ENCODE peak calls at places on chromosomes 5 and 9, in eight cellular contexts. X is pancreas, U is RWPE1, Y is Panc1, E is heart left ventricle, T is IMR-90, W is H9, L is AG09309. K is an unnamed sample.

GRCh38 chr5:96339862-96340261 is 93.2 kb downstream of the PCSK1 start:
- DNase-seq in X (no peak), U (no peak), Y (no peak), E (no peak), T (no peak), W (no peak), L (no peak), K (no peak)

GRCh38 chr5:120866997-120867396 is 402.9 kb downstream of the PRR16 start:
- DNase-seq in X (no peak), U (no peak), Y (no peak), E (no peak), T (no peak), W (peak; percentile 53), L (no peak), K (no peak)

GRCh38 chr5:61881821-61882220 is 424.2 kb upstream of the KIF2A start:
- DNase-seq in X (no peak), U (peak; percentile 27), Y (no peak), E (no peak), T (peak; percentile 3), W (no peak), L (peak; percentile 1), K (no peak)

GRCh38 chr9:132141364-132141947 is 20.4 kb upstream of the NTNG2 start:
- DNase-seq in X (peak; percentile 35), U (peak; percentile 50), Y (no peak), E (no peak), T (no peak), W (no peak), L (no peak), K (peak; percentile 31)

GRCh38 chr5:61970218-61970617 is 335.8 kb upstream of the KIF2A start:
- DNase-seq in X (no peak), U (no peak), Y (no peak), E (no peak), T (no peak), W (no peak), L (no peak), K (no peak)

GRCh38 chr9:18427691-18428090 is 46.3 kb upstream of the ADAMTSL1 start:
- DNase-seq in X (no peak), U (no peak), Y (no peak), E (no peak), T (no peak), W (no peak), L (no peak), K (no peak)

GRCh38 chr5:115190388-115190787 is 20.7 kb upstream of the TRIM36 start:
- DNase-seq in X (no peak), U (no peak), Y (no peak), E (no peak), T (no peak), W (no peak), L (no peak), K (no peak)

GRCh38 chr9:93149361-93149760 is 15.3 kb upstream of the NINJ1 start:
- DNase-seq in X (no peak), U (no peak), Y (no peak), E (no peak), T (peak; percentile 71), W (no peak), L (no peak), K (no peak)

GRCh38 chr9:122206118-122207046 is 22.4 kb downstream of the LHX6 start:
- DNase-seq in X (no peak), U (no peak), Y (no peak), E (no peak), T (peak; percentile 80), W (no peak), L (peak; percentile 64), K (no peak)

DNA sequence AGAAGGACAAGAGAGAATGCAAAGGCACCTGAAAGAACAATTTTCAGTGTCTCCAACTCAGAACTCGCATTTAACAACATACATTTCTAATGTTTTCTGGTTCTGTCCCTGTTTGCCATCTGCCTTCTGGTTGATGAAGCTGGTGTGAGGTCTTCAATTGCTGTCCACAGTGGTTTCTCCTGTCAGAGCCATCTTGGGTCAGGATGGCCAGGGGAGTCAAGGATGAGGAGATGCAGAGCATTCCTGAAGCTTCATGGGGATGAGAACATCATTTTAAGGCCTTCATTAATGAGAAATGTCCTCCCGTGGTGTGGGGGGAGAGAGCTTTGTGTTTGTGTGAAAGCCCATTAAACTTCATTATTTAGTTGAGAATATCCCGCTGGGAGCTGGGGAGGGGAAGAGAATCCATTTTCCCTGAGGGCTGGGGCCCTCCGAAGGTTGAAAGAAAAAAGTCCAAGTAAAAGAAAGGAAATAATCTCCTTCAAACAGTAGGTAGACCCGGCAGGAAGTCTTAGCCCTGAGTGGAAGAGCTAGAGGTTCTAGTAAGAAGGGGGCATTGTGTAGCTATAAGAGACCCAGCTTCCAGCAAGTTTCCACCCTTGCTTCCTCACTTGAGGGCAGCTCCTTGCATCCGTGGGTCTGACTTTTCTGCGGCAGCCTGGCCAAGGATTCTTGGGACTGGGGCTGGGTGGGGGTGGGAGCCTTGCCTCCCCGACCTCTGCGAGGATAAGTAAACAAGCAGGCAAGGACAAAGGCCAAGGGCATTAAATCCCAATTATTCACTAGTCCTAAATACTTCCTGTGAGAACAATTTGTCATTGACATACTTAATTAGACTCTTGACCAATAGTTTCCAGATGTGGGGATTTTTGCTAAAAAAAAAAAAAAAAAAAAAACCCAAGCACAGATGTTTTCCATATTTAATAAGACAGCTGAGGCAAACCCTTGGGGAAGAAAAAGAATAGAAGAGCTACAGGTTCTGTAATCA is 119.2 kb downstream of the MSX2 start:
- DNase-seq in X (no peak), U (no peak), Y (no peak), E (peak; percentile 33), T (no peak), W (peak; percentile 33), L (no peak), K (no peak)
- TF ChIP-seq CTCF in X (no peak), U (no peak), Y (no peak), E (no peak), T (no peak), W (no peak), L (no peak), K (no peak)

DNA sequence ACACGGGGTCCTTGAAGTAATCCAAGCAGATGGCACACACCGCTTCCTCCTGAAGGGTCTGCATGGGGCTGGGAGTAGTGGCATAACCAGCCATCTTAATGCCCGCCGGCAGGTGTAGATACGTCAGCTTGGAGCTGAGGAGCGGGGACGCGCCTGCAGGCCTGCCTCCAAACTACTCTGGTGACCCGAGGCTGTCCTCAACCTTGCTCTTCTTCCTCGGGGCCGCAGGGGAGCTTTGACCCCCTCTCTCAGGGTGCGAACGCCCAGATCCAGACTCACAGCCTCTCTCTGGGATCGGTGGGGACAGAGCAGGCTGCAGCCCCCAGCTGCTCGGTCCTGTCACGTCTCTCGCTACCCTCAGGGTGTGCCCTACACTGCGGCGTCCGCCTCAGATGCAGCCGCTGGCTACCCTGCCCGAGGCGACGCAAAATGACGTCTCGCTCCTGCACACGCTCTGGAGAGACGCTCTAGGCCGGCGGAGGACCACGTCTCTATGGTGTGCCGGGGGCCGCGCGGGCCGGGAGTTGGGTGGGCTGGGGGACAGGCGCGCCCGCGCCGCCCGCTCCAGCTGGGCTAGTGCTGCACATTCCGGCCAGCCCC is at the start of gene TRIM52:
- DNase-seq in X (peak; percentile 88), U (peak; percentile 87), Y (no peak), E (peak; percentile 93), T (peak; percentile 87), W (peak; percentile 96), L (peak; percentile 61), K (peak; percentile 88)
- TF ChIP-seq CTCF in X (no peak), U (no peak), Y (no peak), E (no peak), T (peak; percentile 1), W (no peak), L (no peak), K (no peak)

GRCh38 chr5:180487556-180487955 is 6.6 kb upstream of the CNOT6 start:
- DNase-seq in X (no peak), U (no peak), Y (no peak), E (no peak), T (no peak), W (no peak), L (no peak), K (no peak)

GRCh38 chr5:180486636-180487149 is 7.5 kb upstream of the CNOT6 start:
- DNase-seq in X (no peak), U (no peak), Y (no peak), E (no peak), T (no peak), W (no peak), L (no peak), K (no peak)

DNA sequence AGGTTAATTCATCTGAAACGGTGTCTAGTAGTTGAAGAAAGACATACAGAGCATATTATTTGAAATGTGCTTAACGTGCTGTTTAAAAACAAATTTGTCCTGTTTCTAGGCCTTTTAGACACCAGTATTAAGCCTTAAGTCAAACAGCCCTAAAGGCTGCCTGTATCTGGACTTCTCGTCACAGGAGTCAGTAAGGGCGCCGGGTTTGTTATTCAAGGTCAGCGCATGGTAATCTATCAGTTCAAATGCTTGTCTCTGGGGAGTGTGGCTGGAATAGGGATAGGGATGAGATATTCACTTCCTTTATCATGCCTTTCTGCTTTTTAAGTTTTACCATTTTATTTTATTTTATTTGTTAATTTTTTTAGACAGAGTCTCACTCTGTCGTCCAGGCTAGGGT is 9.4 kb upstream of the CNOT6 start:
- DNase-seq in X (no peak), U (no peak), Y (no peak), E (no peak), T (no peak), W (no peak), L (no peak), K (no peak)
- TF ChIP-seq CTCF in X (no peak), U (no peak), Y (no peak), E (no peak), T (no peak), W (no peak), L (no peak), K (no peak)

GRCh38 chr9:124764774-124765438 is 6.2 kb downstream of the NR6A1 start:
- DNase-seq in X (no peak), U (peak; percentile 52), Y (no peak), E (no peak), T (no peak), W (no peak), L (no peak), K (no peak)
- TF ChIP-seq CTCF in X (no peak), U (peak; percentile 66), Y (peak; percentile 36), E (no peak), T (peak; percentile 40), W (peak; percentile 49), L (peak; percentile 29), K (peak; percentile 52)

GRCh38 chr5:157303667-157304327 is 37.9 kb downstream of the CYFIP2 start:
- DNase-seq in X (no peak), U (no peak), Y (no peak), E (peak; percentile 48), T (no peak), W (peak; percentile 85), L (no peak), K (no peak)
- TF ChIP-seq CTCF in X (no peak), U (no peak), Y (peak; percentile 38), E (no peak), T (peak; percentile 8), W (peak; percentile 78), L (peak; percentile 7), K (peak; percentile 18)

GRCh38 chr9:99980578-99980977 is 74.1 kb downstream of the STX17 start:
- DNase-seq in X (no peak), U (no peak), Y (no peak), E (no peak), T (no peak), W (no peak), L (no peak), K (no peak)
- TF ChIP-seq CTCF in X (no peak), U (no peak), Y (no peak), E (no peak), T (no peak), W (no peak), L (no peak), K (no peak)

K was measured in neural crest cell.